ENCODE peak calls at places on chromosomes 12 and 14, in four cellular contexts. J, E, W and T are unnamed samples.

GRCh38 chr12:109762673-109763191 is 49.1 kb downstream of the FAM222A start:
- DNase-seq in J (peak; percentile 36), E (no peak), W (peak; percentile 20), T (no peak)

GRCh38 chr12:89247962-89248361 is 104.3 kb downstream of the DUSP6 start:
- DNase-seq in J (no peak), E (no peak), W (no peak), T (no peak)

GRCh38 chr12:2053675-2054070 is 886 bp downstream of the CACNA1C start:
- DNase-seq in J (no peak), E (no peak), W (no peak), T (no peak)

GRCh38 chr12:109581334-109581691 is 7.7 kb downstream of the MVK start:
- DNase-seq in J (no peak), E (no peak), W (no peak), T (no peak)

GRCh38 chr12:5166976-5167375 is 123.3 kb downstream of the KCNA5 start:
- DNase-seq in J (no peak), E (no peak), W (no peak), T (no peak)

GRCh38 chr12:115500872-115501271 is 776.6 kb downstream of the MED13L start:
- DNase-seq in J (no peak), E (no peak), W (no peak), T (no peak)

GRCh38 chr14:105398726-105399440 is 545 bp downstream of the TEX22 start:
- DNase-seq in J (no peak), E (no peak), W (no peak), T (no peak)

GRCh38 chr14:44170554-44170953 is 336.5 kb downstream of the FSCB start:
- DNase-seq in J (no peak), E (peak; percentile 31), W (no peak), T (no peak)

GRCh38 chr12:8032242-8033152 is at the start of gene FOXJ2:
- DNase-seq in J (peak; percentile 85), E (peak; percentile 86), W (peak; percentile 86), T (peak; percentile 64)

GRCh38 chr14:57086271-57087162 is 182.2 kb downstream of the EXOC5 start:
- DNase-seq in J (no peak), E (no peak), W (no peak), T (no peak)

GRCh38 chr12:13126494-13126893 is 23.0 kb upstream of the GSG1 start:
- DNase-seq in J (no peak), E (no peak), W (no peak), T (no peak)

GRCh38 chr14:35470775-35471174 is 63.2 kb upstream of the INSM2 start:
- DNase-seq in J (no peak), E (no peak), W (no peak), T (no peak)

GRCh38 chr12:91877461-91878230 is 268.0 kb downstream of the BTG1 start:
- DNase-seq in J (no peak), E (no peak), W (no peak), T (no peak)

GRCh38 chr14:75147423-75148071 is 20.7 kb upstream of the NEK9 start:
- DNase-seq in J (peak; percentile 90), E (peak; percentile 53), W (peak; percentile 69), T (peak; percentile 78)

GRCh38 chr12:20350495-20350894 is 17.8 kb upstream of the PDE3A start:
- DNase-seq in J (no peak), E (no peak), W (no peak), T (no peak)

GRCh38 chr12:121718653-121719239 is 6.2 kb downstream of the TMEM120B start:
- DNase-seq in J (no peak), E (no peak), W (no peak), T (no peak)

GRCh38 chr12:68111995-68112394 is 47.5 kb downstream of the IFNG start:
- DNase-seq in J (no peak), E (no peak), W (no peak), T (no peak)

GRCh38 chr12:131720921-131721320 is 10.0 kb downstream of the SFSWAP start:
- DNase-seq in J (no peak), E (no peak), W (no peak), T (no peak)

DNA sequence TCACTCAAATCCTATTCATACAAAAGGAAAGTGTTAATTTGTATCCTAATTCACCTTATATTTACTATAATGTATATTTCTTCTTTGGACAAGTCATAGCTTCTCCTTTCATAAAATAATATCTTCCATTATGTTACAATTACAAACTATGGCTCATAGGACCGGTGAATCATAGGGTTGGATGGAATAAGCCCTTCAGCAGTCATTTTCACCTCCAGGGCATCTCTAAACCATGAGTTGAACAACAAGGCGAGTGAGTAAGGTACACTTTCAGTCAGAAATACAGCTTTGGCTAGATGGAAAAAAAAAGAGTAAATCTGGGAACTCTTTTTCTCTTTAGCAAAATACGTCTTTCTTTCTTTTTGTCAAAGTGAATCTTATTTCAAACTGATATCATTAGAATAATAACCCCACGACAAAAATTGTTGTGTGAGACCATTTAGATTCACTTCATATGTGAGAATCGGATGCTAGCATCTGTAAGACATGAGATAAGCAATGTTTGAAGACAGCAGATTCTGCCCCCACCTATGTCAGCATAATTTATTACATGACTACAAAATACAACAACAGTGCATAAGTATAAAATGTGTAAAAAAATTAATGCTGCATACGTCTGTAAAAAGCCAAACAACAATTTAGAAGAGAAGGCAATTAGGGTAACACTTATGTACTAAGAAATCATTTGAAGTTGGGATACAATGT is 184.4 kb upstream of the SLC38A2 start:
- DNase-seq in J (no peak), E (no peak), W (no peak), T (no peak)
- TF ChIP-seq EP300 in J (no peak), E (no peak), W (no peak), T (no peak)

GRCh38 chr12:48015954-48016353 is 11.7 kb upstream of the COL2A1 start:
- DNase-seq in J (no peak), E (no peak), W (no peak), T (no peak)

GRCh38 chr12:48010366-48010970 is 6.2 kb upstream of the COL2A1 start:
- DNase-seq in J (no peak), E (no peak), W (no peak), T (no peak)

GRCh38 chr12:48015129-48015528 is 10.9 kb upstream of the COL2A1 start:
- DNase-seq in J (no peak), E (no peak), W (no peak), T (no peak)

GRCh38 chr12:48012070-48012469 is 7.8 kb upstream of the COL2A1 start:
- DNase-seq in J (no peak), E (no peak), W (no peak), T (no peak)

DNA sequence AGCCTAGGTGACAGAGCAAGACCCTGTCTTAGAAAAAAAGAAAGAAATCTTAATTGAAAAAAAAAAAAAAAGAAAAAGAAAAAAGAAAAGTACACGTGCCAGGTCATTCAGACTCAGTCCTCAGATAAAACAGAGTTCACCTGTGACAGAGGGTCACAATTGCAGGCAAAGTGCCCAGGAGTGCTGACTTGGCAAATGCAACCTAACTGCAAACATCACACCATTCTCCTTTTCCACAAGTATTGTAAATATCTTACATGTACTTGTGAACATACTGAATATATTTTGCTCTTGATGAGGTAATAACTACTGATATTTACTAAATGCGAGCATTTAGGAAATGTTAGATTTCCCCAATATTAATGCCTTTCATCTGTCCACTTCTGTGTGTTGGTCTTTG is 9.0 kb upstream of the COL2A1 start:
- DNase-seq in J (no peak), E (no peak), W (peak; percentile 92), T (no peak)
- H3K27me3 ChIP-seq in J (peaks cover 34% of the 10 kb centered on the region), E (peaks cover 27% of the 10 kb centered on the region), W (no peaks in the 10 kb centered on the region), T (peaks cover 32% of the 10 kb centered on the region)

GRCh38 chr12:54041097-54041690 is 8.3 kb downstream of the HOXC5 start:
- DNase-seq in J (no peak), E (no peak), W (no peak), T (no peak)

GRCh38 chr12:54040148-54040494 is 7.3 kb downstream of the HOXC5 start:
- DNase-seq in J (no peak), E (no peak), W (no peak), T (peak; percentile 52)

GRCh38 chr12:54039417-54040147 is 6.7 kb downstream of the HOXC5 start:
- DNase-seq in J (peak; percentile 82), E (no peak), W (no peak), T (no peak)

GRCh38 chr12:54038760-54039414 is 6.0 kb downstream of the HOXC5 start:
- DNase-seq in J (peak; percentile 88), E (no peak), W (peak; percentile 76), T (peak; percentile 66)

DNA sequence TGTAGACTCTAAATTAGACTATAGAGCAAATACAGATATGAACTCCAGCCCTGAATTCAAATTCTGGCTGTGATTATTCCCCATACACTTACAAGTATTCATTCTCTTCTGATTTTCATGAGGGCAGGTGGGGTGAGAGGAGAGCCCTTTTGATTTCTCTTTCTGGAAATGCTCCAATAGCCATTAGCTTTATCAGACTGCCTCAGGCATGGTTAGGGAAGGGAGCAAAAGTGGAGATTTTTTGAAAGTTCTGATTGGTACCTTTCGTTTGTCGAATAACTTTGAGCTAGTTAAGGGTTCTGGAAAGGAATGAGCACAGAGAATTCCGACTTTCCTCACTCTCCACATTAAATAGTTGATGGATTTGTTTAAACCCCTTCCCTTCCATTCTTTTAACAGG is 7.8 kb downstream of the HOXC5 start:
- DNase-seq in J (no peak), E (no peak), W (no peak), T (no peak)
- H3K27ac ChIP-seq in J (no peak overlapping the region), E (no peak overlapping the region), W (no peak overlapping the region), T (peak overlapping the region; percentile 83)

DNA sequence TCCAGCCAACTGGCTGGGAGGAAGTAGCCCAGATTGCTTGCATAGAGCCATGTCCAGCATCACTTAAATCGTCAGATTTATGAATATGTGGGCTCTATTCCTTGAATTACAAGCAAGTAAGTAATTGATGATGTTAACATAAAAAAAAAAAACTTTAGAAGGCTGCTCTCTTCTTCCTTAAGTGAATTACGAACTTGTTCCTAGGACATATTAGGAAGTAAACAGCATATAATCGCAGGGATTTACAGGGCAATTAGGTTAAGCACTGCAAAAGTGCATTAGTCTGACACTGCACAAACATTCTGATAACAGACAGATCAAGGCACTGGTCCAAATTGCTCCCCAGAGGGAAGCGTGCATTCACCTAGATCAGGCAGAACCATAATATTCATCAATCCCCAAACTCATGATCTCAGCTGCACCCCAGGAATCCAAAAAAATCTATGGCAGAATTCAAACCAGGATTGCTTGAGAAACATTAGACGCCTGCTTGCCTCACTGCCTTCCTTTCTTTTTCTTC is 293.2 kb downstream of the TMEM132D start:
- DNase-seq in J (no peak), E (no peak), W (no peak), T (no peak)
- TF ChIP-seq EP300 in J (no peak), E (no peak), W (no peak), T (no peak)

GRCh38 chr12:114403044-114403689 is 2.8 kb downstream of the TBX5 start:
- DNase-seq in J (no peak), E (no peak), W (no peak), T (no peak)
- H3K27me3 ChIP-seq in J (peaks cover 100% of the 10 kb centered on the region), E (peaks cover 100% of the 10 kb centered on the region), W (peaks cover 98% of the 10 kb centered on the region), T (peaks cover 100% of the 10 kb centered on the region)